ENCODE peak calls at places on chromosomes 11 and 22, in five cellular contexts. Y is C1 segment of cervical spinal cord; H is stimulated activated CD4-positive, alpha-beta T cell treated with anti-CD3 and anti-CD28 coated beads, Interleukin-12 subunit alpha, Interleukin-12 subunit beta, amount 100 ng/mL, for 48 hours; I is GM13977; P is H7. L is an unnamed sample.

GRCh38 chr22:38871360-38872171 is 450 bp downstream of the CBX6 start:
- DNase-seq in Y (peak), H (no peak), I (peak), P (peak), L (no peak)

GRCh38 chr11:114942207-114942606 is 263.9 kb downstream of the NXPE2 start:
- DNase-seq in Y (no peak), H (no peak), I (no peak), P (no peak), L (no peak)

GRCh38 chr11:79902493-79902892 is 461.7 kb upstream of the TENM4 start:
- DNase-seq in Y (no peak), H (no peak), I (no peak), P (no peak), L (no peak)

GRCh38 chr22:37205046-37205445 is 7.2 kb downstream of the SSTR3 start:
- DNase-seq in Y (no peak), H (no peak), I (no peak), P (no peak), L (no peak)

GRCh38 chr11:117193130-117194020 is 5.8 kb upstream of the TAGLN start:
- DNase-seq in Y (no peak), H (no peak), I (no peak), P (peak), L (no peak)

GRCh38 chr22:35564975-35565867 is 24.6 kb downstream of the RASD2 start:
- DNase-seq in Y (no peak), H (no peak), I (no peak), P (no peak), L (no peak)

GRCh38 chr22:43225609-43226008 is 38.7 kb upstream of the TTLL12 start:
- DNase-seq in Y (no peak), H (no peak), I (no peak), P (no peak), L (no peak)

GRCh38 chr11:8649361-8649760 is 33.1 kb downstream of the TRIM66 start:
- DNase-seq in Y (no peak), H (no peak), I (no peak), P (no peak), L (no peak)

GRCh38 chr11:8354622-8355417 is 91.1 kb upstream of the LMO1 start:
- DNase-seq in Y (no peak), H (no peak), I (peak), P (no peak), L (no peak)

GRCh38 chr22:48896766-48897637 is 930.7 kb downstream of the BRD1 start:
- DNase-seq in Y (no peak), H (no peak), I (no peak), P (peak), L (no peak)

GRCh38 chr11:118889796-118890195 is 6.1 kb downstream of the CXCR5 start:
- DNase-seq in Y (no peak), H (no peak), I (no peak), P (peak), L (no peak)

L was measured in amygdala.